ENCODE peak calls at places on chromosome 14, in four cellular contexts. W is HepG2, T is HCT116, P is H1. Y is an unnamed sample.

GRCh38 chr14:73764406-73764805 is 50.2 kb upstream of the PNMA1 start:
- DNase-seq in T (no peak), P (no peak), W (no peak), Y (no peak)

GRCh38 chr14:92516344-92516965 is 2.9 kb downstream of the RIN3 start:
- DNase-seq in W (no peak), T (no peak), P (no peak), Y (no peak)

GRCh38 chr14:71432334-71432733 is 499.9 kb upstream of the RGS6 start:
- DNase-seq in W (no peak), P (no peak), T (no peak), Y (no peak)

GRCh38 chr14:105076296-105076804 is 11.1 kb upstream of the GPR132 start:
- DNase-seq in P (no peak), T (no peak), W (no peak), Y (no peak)

GRCh38 chr14:63286071-63286470 is 32.7 kb downstream of the GPHB5 start:
- DNase-seq in W (no peak), T (no peak), P (no peak), Y (no peak)

GRCh38 chr14:68712703-68713370 is 80.0 kb downstream of the ZFP36L1 start:
- DNase-seq in W (no peak), P (no peak), T (no peak), Y (no peak)

GRCh38 chr14:106843951-106844483 is 1317.6 kb downstream of the TMEM121 start:
- DNase-seq in P (no peak), W (no peak), T (no peak), Y (no peak)

GRCh38 chr14:88518592-88519512 is 36.0 kb downstream of the PTPN21 start:
- DNase-seq in W (no peak), P (no peak), T (no peak), Y (no peak)

GRCh38 chr14:50088117-50088515 is 28.3 kb downstream of the VCPKMT start:
- DNase-seq in W (no peak), T (no peak), P (no peak), Y (no peak)

GRCh38 chr14:102418853-102419240 is 56.1 kb downstream of the TECPR2 start:
- DNase-seq in T (no peak), W (no peak), P (no peak), Y (no peak)

GRCh38 chr14:66017960-66018359 is 468.2 kb upstream of the CCDC196 start:
- DNase-seq in P (no peak), T (no peak), W (no peak), Y (no peak)

GRCh38 chr14:61891251-61891650 is 129.0 kb downstream of the SNAPC1 start:
- DNase-seq in W (no peak), T (no peak), P (no peak), Y (peak)
- TF ChIP-seq FOSL1 in W (no peak), T (no peak), P (no peak), Y (no peak)

DNA sequence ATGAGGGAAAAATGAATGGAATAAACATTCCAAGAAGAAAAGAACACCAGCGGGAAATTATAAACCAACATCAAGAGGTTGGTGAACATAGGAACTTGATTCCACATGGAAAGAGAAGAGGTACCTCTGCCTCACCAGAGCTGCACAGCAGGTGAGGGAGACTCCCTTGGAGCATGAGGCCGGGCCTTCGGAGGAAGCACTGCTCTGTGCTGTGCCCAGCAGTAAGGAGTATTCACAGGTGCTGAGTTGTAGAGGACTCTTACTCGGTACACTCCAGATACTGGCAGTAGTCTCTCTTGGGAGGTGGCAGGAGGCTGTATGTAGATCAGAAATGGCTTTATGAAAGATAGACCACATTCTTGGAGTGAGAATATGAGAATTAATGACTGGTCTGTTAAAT is 76.0 kb downstream of the NPAS3 start:
- DNase-seq in T (no peak), P (no peak), W (no peak), Y (no peak)
- TF ChIP-seq FOSL1 in T (no peak), P (no peak), W (no peak), Y (no peak)

DNA sequence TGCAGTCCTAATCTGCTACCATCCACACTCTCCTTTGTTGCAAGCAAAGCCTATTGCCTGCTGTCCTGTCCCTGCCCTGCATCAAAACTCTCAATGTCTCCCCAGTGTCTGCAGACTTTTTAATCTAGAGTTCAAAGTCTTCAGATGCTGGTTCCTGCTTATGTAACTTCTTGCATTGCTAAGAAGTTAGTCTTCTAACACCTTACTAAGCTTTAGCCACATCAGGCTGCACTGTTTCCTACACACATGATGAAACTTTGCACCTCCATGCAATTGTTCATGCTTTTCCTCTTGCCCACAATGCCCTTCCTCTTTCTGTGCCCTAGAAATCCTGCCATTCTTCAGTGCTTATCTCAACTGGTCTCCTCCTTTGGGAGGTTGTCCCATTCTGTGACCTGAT is 16.2 kb upstream of the DICER1 start:
- DNase-seq in W (no peak), P (no peak), T (no peak), Y (no peak)
- TF ChIP-seq FOSL1 in W (no peak), P (no peak), T (no peak), Y (no peak)

DNA sequence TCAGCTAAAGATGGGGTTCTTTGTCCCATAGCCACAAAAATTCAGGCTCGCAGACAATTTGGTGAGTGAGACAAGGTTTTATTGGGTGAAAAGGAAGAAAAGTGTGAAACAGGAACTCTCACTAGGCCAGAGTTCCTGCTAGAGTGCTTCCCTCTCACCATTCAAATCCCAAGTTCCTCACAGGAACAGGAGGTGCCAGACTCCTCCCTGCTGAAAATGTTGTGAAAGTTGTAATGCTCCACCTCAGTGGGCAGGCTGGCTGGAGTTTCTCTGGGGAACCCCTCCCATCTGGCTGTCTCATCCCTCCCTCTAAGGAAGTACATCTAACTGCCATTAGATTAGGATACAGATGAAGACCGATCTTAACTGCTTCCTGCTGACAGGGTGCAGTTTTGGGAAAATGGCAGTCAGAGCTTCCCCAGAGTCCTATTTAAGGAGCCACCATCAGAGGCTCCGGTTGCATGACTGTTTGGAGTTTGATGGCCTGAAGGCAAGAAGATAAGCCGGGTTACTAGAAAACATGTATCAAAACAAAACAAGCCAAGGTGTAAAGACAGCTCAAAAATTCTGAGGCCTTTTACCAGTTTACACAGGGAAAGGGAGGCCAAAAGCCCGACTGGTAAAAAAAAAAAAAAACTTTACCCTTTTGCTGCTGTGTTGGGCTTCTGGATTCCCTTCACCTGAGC is 127.6 kb downstream of the FSCB start:
- DNase-seq in T (no peak), P (no peak), W (no peak), Y (no peak)
- TF ChIP-seq FOSL1 in T (no peak), P (no peak), W (no peak), Y (no peak)

DNA sequence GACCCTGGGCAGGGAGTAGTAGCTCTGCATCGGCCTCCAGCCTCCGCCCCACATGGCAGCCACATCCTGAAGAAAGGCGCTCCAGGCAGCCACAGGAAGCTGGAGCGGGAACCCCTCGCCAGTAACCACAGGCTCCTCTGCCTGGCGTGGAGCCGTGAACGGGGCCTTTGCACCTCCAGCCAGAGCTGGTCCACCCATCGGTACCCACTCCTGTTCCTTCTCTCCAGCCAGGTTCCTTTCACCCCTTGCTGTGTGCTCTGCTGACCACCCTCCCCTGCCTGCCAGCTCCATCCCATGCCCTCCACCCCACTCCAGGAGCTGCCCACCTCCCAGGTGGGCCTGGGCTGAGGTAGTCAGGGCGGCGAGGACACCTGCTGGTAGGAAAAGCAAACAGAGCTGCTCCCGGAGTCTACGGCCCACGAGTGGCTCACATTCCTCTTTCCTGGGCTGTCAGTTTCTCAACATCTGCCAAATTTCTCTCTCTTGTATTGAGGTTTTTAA is 2.7 kb downstream of the TGFB3 start:
- DNase-seq in W (no peak), P (peak), T (no peak), Y (peak)
- TF ChIP-seq FOSL1 in W (no peak), P (no peak), T (no peak), Y (no peak)

DNA sequence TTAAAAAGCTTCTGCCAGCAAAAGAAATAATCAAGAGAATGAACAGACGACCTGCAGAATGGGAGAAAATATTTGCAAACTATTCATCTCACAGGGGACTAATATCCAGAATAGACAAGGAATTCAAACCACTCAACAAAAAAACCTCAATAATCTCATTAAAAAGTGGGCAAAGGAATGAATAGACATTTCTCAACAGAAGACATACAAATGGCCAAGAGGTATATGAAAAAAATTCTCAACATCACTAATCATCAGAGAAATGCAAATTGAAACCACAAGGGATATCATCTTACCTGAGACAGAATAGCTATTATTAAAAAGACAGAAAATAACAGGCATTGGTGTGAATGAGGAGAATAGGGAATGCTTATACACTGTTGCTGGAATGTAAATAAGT is 270.0 kb downstream of the DACT1 start:
- DNase-seq in P (no peak), W (no peak), T (no peak), Y (no peak)
- TF ChIP-seq FOSL1 in P (no peak), W (no peak), T (no peak), Y (no peak)

GRCh38 chr14:53011053-53011462 is 60.2 kb upstream of the FERMT2 start:
- DNase-seq in P (no peak), W (peak), T (peak), Y (no peak)
- TF ChIP-seq FOSL1 in P (no peak), W (no peak), T (peak), Y (no peak)

DNA sequence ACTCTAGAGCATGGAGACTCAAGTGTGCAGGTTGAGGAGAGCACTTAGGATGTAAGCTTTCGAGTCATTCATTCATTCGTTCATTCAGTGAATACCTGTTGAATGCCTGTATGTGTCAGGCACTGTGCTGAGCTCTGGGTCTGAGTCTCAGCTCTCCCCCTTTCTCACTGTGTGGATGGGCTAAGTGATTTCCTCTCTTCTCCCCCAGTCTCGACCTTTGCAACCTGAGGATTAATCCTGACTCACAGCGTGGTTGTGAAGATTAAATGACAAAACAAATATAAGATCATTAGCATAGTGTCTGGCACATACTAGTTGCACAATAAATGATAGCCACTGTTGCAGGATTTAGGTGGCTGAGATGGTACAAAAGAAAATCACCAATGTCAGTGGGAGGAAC is 136.8 kb downstream of the GPR135 start:
- DNase-seq in T (no peak), P (no peak), W (peak), Y (no peak)
- TF ChIP-seq FOSL1 in T (no peak), P (no peak), W (no peak), Y (no peak)

DNA sequence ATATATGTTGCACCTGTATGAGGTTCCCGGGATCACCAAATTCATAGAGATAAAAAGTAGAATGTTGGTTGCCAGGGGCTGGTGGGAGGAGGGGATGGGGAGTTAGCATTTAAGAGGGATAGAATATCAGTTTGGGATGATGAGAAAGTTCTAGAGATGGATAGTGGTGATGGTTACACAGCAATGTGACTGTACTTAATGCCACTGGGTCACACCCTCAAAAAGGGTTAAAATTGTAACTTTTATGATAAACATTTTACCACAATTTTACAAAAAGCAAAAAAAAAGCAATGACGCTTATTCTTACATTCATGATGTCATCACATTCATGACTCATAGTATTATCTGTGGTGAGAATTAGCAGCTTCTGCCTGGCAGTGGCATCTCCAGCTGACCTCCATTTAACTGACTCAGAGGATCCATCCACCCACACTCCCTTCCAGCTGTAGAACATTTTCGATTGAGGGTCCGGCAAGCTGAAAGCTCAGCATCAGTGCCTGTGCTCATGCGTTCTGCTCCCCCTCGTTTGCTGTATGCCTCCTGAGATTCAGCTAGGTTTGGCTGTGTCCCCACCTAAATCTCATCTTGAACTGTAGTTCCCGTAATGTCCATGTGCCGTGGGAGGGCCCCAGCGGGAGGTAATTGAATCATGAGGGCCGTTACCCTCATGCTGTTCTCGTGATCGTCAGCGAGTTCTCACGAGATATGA is 64.8 kb upstream of the TMEM260 start:
- DNase-seq in W (no peak), T (no peak), P (no peak), Y (peak)
- TF ChIP-seq FOSL1 in W (no peak), T (no peak), P (no peak), Y (peak)

GRCh38 chr14:53273671-53274072 is 120.5 kb upstream of the DDHD1 start:
- DNase-seq in P (no peak), T (no peak), W (peak), Y (peak)
- TF ChIP-seq FOSL1 in P (no peak), T (no peak), W (no peak), Y (no peak)

Y was measured in K562.